ENCODE peak calls at places on chromosomes 7 and 10, in four cellular contexts. K is stimulated activated CD8-positive, alpha-beta memory T cell treated with anti-CD3 and anti-CD28 coated beads, Interleukin-7, amount 100 ng/mL, for 48 hours; B is IMR-90; M is tibial nerve. V is an unnamed sample.

GRCh38 chr7:25857376-25858067 is 294.5 kb upstream of the NFE2L3 start:
- DNase-seq in M (no peak), K (no peak), B (peak), V (peak)

GRCh38 chr7:128804472-128804871 is 12.7 kb downstream of the CCDC136 start:
- DNase-seq in M (no peak), K (no peak), B (no peak), V (no peak)

GRCh38 chr10:58028597-58029366 is 238.9 kb downstream of the IPMK start:
- DNase-seq in M (no peak), B (peak), K (no peak), V (peak)

GRCh38 chr7:140674356-140674800 is 1.6 kb downstream of the ADCK2 start:
- DNase-seq in K (no peak), M (no peak), B (no peak), V (no peak)

GRCh38 chr10:103699611-103700435 is 155.6 kb downstream of the SH3PXD2A start:
- DNase-seq in M (no peak), K (no peak), B (no peak), V (no peak)

GRCh38 chr10:91071786-91072185 is 148.7 kb upstream of the PCGF5 start:
- DNase-seq in K (no peak), B (no peak), M (no peak), V (no peak)

GRCh38 chr10:15515207-15515606 is 144.1 kb upstream of the FAM171A1 start:
- DNase-seq in M (peak), K (no peak), B (no peak), V (no peak)

GRCh38 chr7:138257459-138258193 is 181.4 kb downstream of the AKR1D1 start:
- DNase-seq in B (no peak), K (no peak), M (no peak), V (no peak)

GRCh38 chr10:43683451-43684197 is 34.9 kb upstream of the ZNF32 start:
- DNase-seq in K (no peak), M (no peak), B (peak), V (no peak)

GRCh38 chr10:78856421-78856820 is 212.3 kb upstream of the ZMIZ1 start:
- DNase-seq in M (no peak), B (no peak), K (no peak), V (no peak)

GRCh38 chr10:103227416-103227815 is 18.3 kb upstream of the RPEL1 start:
- DNase-seq in M (no peak), B (peak), K (no peak), V (no peak)

GRCh38 chr10:79066460-79067240 is 2.1 kb upstream of the ZMIZ1 start:
- DNase-seq in M (peak), B (peak), K (no peak), V (peak)

GRCh38 chr10:107708981-107709380 is 544.5 kb upstream of the SORCS1 start:
- DNase-seq in M (no peak), B (no peak), K (no peak), V (peak)

GRCh38 chr7:132577206-132578049 is 1.2 kb upstream of the PLXNA4 start:
- DNase-seq in M (peak), B (peak), K (no peak), V (no peak)

GRCh38 chr10:89085153-89085552 is 94.6 kb downstream of the FAS start:
- DNase-seq in K (no peak), B (no peak), M (no peak), V (peak)

GRCh38 chr7:134014935-134015334 is 112.2 kb upstream of the LRGUK start:
- DNase-seq in K (no peak), B (no peak), M (no peak), V (no peak)

GRCh38 chr10:78173360-78174020 is 139.8 kb downstream of the RPS24 start:
- DNase-seq in M (no peak), K (no peak), B (peak), V (no peak)

GRCh38 chr7:129271500-129272355 is 46.9 kb downstream of the AHCYL2 start:
- DNase-seq in K (peak), M (no peak), B (peak), V (peak)

GRCh38 chr10:127016331-127016730 is 111.1 kb downstream of the DOCK1 start:
- DNase-seq in B (no peak), K (no peak), M (no peak), V (no peak)

GRCh38 chr7:96347471-96347870 is 25.6 kb upstream of the SLC25A13 start:
- DNase-seq in K (no peak), B (no peak), M (no peak), V (no peak)

GRCh38 chr10:35328404-35329037 is 7.8 kb upstream of the CCNY start:
- DNase-seq in M (no peak), K (no peak), B (peak), V (peak)

GRCh38 chr10:24432478-24433416 is 223.8 kb downstream of the KIAA1217 start:
- DNase-seq in B (peak), M (no peak), K (no peak), V (no peak)

GRCh38 chr10:101779544-101780186 is 3.6 kb downstream of the NPM3 start:
- DNase-seq in K (peak), M (peak), B (peak), V (peak)

GRCh38 chr7:131244259-131244852 is 83.3 kb upstream of the MKLN1 start:
- DNase-seq in B (peak), K (no peak), M (no peak), V (peak)

GRCh38 chr7:143172354-143172753 is 10.9 kb upstream of the TAS2R39 start:
- DNase-seq in B (no peak), M (no peak), K (no peak), V (no peak)

GRCh38 chr7:102287465-102288146 is 938 bp downstream of the SH2B2 start:
- DNase-seq in K (no peak), B (no peak), M (no peak), V (peak)

GRCh38 chr7:46230298-46231295 is 309.5 kb upstream of the IGFBP3 start:
- DNase-seq in M (no peak), B (no peak), K (no peak), V (no peak)

GRCh38 chr10:80173441-80173840 is 31.9 kb downstream of the ANXA11 start:
- DNase-seq in M (no peak), K (no peak), B (no peak), V (no peak)

GRCh38 chr10:17483079-17483478 is 28.7 kb upstream of the ST8SIA6 start:
- DNase-seq in B (peak), M (no peak), K (no peak), V (no peak)

GRCh38 chr7:951881-952547 is 2.5 kb downstream of the ADAP1 start:
- DNase-seq in M (no peak), K (no peak), B (no peak), V (no peak)

GRCh38 chr10:22669163-22669711 is 45.1 kb downstream of the PIP4K2A start:
- DNase-seq in K (no peak), M (no peak), B (no peak), V (no peak)

V was measured in HCEC 1CT.